ENCODE peak calls at places on chromosomes 4 and X, in six cellular contexts. C is GM23248; B is tibial artery; G is substantia nigra; R is SK-N-SH; A is CD8-positive, alpha-beta memory T cell. L is an unnamed sample.

GRCh38 chr4:12499693-12500092 is 984.4 kb downstream of the RAB28 start:
- DNase-seq in R (no peak), A (no peak), G (no peak), C (no peak), B (no peak), L (no peak)

GRCh38 chrX:93420635-93421034 is 252.7 kb downstream of the NAP1L3 start:
- DNase-seq in B (no peak), R (no peak), A (no peak), C (no peak), G (no peak), L (no peak)

GRCh38 chr4:8090312-8090711 is 68.3 kb downstream of the ABLIM2 start:
- DNase-seq in B (no peak), A (no peak), C (peak), G (no peak), R (no peak), L (no peak)

GRCh38 chr4:138602664-138603063 is 360.5 kb upstream of the SLC7A11 start:
- DNase-seq in B (no peak), A (no peak), C (no peak), R (no peak), G (no peak), L (no peak)

GRCh38 chr4:174332741-174333493 is 49.2 kb downstream of the CEP44 start:
- DNase-seq in R (no peak), C (no peak), B (no peak), G (no peak), A (no peak), L (no peak)

GRCh38 chr4:150327262-150327780 is 249.1 kb downstream of the DCLK2 start:
- DNase-seq in R (no peak), A (no peak), G (no peak), B (no peak), C (no peak), L (no peak)

GRCh38 chr4:153008578-153009199 is 72.6 kb downstream of the FHDC1 start:
- DNase-seq in C (no peak), A (no peak), R (no peak), G (no peak), B (no peak), L (no peak)

GRCh38 chrX:8743126-8743732 is 11.3 kb upstream of the ANOS1 start:
- DNase-seq in G (no peak), A (peak), R (peak), C (peak), B (peak), L (peak)

GRCh38 chr4:122041312-122041711 is 89.5 kb upstream of the TRPC3 start:
- DNase-seq in A (no peak), B (no peak), C (no peak), G (no peak), R (no peak), L (no peak)

GRCh38 chr4:2598661-2599654 is 62.5 kb downstream of the FAM193A start:
- DNase-seq in R (peak), C (peak), A (no peak), B (no peak), G (no peak), L (no peak)

GRCh38 chrX:7985568-7985967 is 58.4 kb upstream of the PNPLA4 start:
- DNase-seq in G (no peak), C (peak), R (no peak), A (no peak), B (no peak), L (no peak)

GRCh38 chr4:36099509-36099908 is 144.8 kb downstream of the ARAP2 start:
- DNase-seq in B (no peak), C (no peak), A (no peak), G (no peak), R (no peak), L (no peak)

GRCh38 chr4:150316332-150317205 is 238.3 kb downstream of the DCLK2 start:
- DNase-seq in R (no peak), G (no peak), A (no peak), C (peak), B (no peak), L (no peak)

GRCh38 chr4:152220201-152220666 is 315.7 kb downstream of the FBXW7 start:
- DNase-seq in C (peak), B (no peak), A (no peak), G (no peak), R (no peak), L (no peak)

GRCh38 chrX:103101280-103102042 is 8.5 kb upstream of the NXF3 start:
- DNase-seq in B (no peak), C (no peak), A (no peak), R (no peak), G (no peak), L (no peak)

GRCh38 chr4:158253350-158253980 is 43.2 kb downstream of the TMEM144 start:
- DNase-seq in A (no peak), C (peak), R (peak), B (peak), G (peak), L (no peak)

GRCh38 chrX:31236231-31236630 is 164.4 kb upstream of the FTHL17 start:
- DNase-seq in G (no peak), A (no peak), C (no peak), R (no peak), B (no peak), L (no peak)

GRCh38 chr4:18923496-18924161 is 902.1 kb upstream of the LCORL start:
- DNase-seq in C (no peak), A (no peak), R (no peak), B (no peak), G (no peak), L (no peak)

GRCh38 chr4:187204389-187204920 is 480.8 kb upstream of the FAT1 start:
- DNase-seq in A (no peak), C (no peak), R (no peak), B (no peak), G (no peak), L (no peak)

GRCh38 chr4:89249716-89250361 is 57.8 kb downstream of the GPRIN3 start:
- DNase-seq in B (no peak), R (no peak), C (no peak), A (no peak), G (no peak), L (peak)

GRCh38 chr4:21102667-21103066 is 402.4 kb downstream of the PACRGL start:
- DNase-seq in C (no peak), A (no peak), R (no peak), B (no peak), G (no peak), L (no peak)

GRCh38 chrX:666762-667161 is 36.2 kb downstream of the SHOX start:
- DNase-seq in B (no peak), A (no peak), G (no peak), R (no peak), C (no peak), L (no peak)

GRCh38 chrX:103215768-103216085 is 819 bp downstream of the BEX4 start:
- DNase-seq in A (no peak), C (no peak), R (peak), B (no peak), G (peak), L (no peak)

GRCh38 chr4:112321768-112322684 is 24.9 kb downstream of the ALPK1 start:
- DNase-seq in R (peak), A (peak), G (no peak), C (peak), B (peak), L (peak)

GRCh38 chr4:3487861-3488260 is 24.8 kb downstream of the DOK7 start:
- DNase-seq in G (no peak), C (no peak), A (no peak), R (no peak), B (no peak), L (no peak)

GRCh38 chr4:181821039-181822004 is 421.9 kb upstream of the TENM3 start:
- DNase-seq in C (peak), B (no peak), G (no peak), R (no peak), A (no peak), L (no peak)

GRCh38 chrX:110146521-110146920 is 143.6 kb downstream of the TMEM164 start:
- DNase-seq in A (peak), C (peak), G (no peak), B (peak), R (peak), L (no peak)

GRCh38 chr4:8153441-8153840 is 5.2 kb downstream of the ABLIM2 start:
- DNase-seq in G (no peak), R (no peak), C (no peak), A (no peak), B (no peak), L (peak)

GRCh38 chrX:40068048-40068447 is 29.7 kb downstream of the BCOR start:
- DNase-seq in C (peak), A (peak), R (no peak), B (no peak), G (no peak), L (no peak)

GRCh38 chr4:101271516-101271915 is 75.8 kb downstream of the PPP3CA start:
- DNase-seq in A (no peak), B (no peak), G (no peak), C (peak), R (no peak), L (no peak)

GRCh38 chrX:13837290-13837745 is 20.4 kb upstream of the GPM6B start:
- DNase-seq in B (no peak), R (no peak), C (no peak), G (peak), A (no peak), L (no peak)

GRCh38 chr4:114364857-114365256 is 233.8 kb upstream of the UGT8 start:
- DNase-seq in B (no peak), G (no peak), A (no peak), R (no peak), C (peak), L (no peak)

GRCh38 chr4:107896158-107896645 is 35.1 kb upstream of the CYP2U1 start:
- DNase-seq in G (no peak), C (peak), B (no peak), A (no peak), R (no peak), L (no peak)

GRCh38 chrX:45011131-45011530 is 138.1 kb downstream of the KDM6A start:
- DNase-seq in C (peak), A (no peak), R (no peak), B (no peak), G (no peak), L (no peak)

GRCh38 chrX:115491766-115492165 is 69.2 kb upstream of the PLS3 start:
- DNase-seq in B (no peak), C (peak), G (no peak), A (no peak), R (no peak), L (no peak)

GRCh38 chrX:148629435-148629834 is 129.0 kb downstream of the AFF2 start:
- DNase-seq in A (no peak), C (no peak), B (no peak), G (peak), R (no peak), L (no peak)

GRCh38 chrX:155435744-155436112 is 22.7 kb downstream of the F8A3 start:
- DNase-seq in R (no peak), B (no peak), A (no peak), C (no peak), G (no peak), L (peak)

GRCh38 chr4:143156853-143157252 is 27.9 kb upstream of the USP38 start:
- DNase-seq in B (no peak), C (no peak), R (no peak), G (no peak), A (no peak), L (no peak)
- H3K27ac ChIP-seq in B (no peak), C (no peak), R (no peak), G (no peak), A (no peak), L (no peak)

GRCh38 chr4:155761916-155762315 is 3.1 kb downstream of the GUCY1B1 start:
- DNase-seq in B (no peak), C (no peak), A (no peak), G (no peak), R (no peak), L (no peak)

GRCh38 chr4:155759372-155760252 is 791 bp downstream of the GUCY1B1 start:
- DNase-seq in G (peak), C (peak), A (no peak), B (peak), R (peak), L (peak)

GRCh38 chr4:155761047-155761446 is 2.2 kb downstream of the GUCY1B1 start:
- DNase-seq in R (no peak), G (no peak), C (no peak), A (no peak), B (no peak), L (no peak)

GRCh38 chr4:155758500-155759371 is at the start of gene GUCY1B1:
- DNase-seq in R (peak), B (peak), G (peak), C (peak), A (peak), L (peak)

DNA sequence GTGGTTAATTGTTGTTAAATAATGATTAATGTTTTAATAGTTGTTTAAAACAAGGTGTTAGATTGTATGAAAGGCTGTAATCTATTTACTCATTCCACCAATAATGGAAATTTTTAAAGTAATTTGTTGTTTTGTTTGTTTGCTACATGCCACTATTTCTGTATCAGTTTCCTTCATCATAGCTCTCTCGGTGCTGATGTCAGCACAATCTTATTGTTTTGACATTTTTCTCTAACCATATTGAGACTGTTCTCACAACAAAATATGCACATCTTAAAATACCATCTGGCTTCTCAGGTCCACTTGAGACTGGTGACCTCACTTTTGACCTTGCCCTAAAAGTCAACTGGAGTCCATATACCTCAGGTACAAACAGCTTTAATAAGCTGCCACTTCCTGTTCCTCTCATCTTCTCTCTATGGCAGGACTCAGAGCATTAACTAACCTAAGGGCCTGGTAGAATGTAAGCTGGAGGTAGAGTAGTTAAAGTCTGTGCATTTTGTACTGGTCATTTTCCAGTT is 1.0 kb upstream of the GUCY1B1 start:
- DNase-seq in B (no peak), G (no peak), C (no peak), A (no peak), R (no peak), L (no peak)
- H3K27ac ChIP-seq in B (peak), G (no peak), C (no peak), A (no peak), R (no peak), L (no peak)

GRCh38 chr4:173171098-173171497 is 2.5 kb downstream of the GALNT7 start:
- DNase-seq in R (peak), C (peak), G (no peak), B (no peak), A (no peak), L (no peak)

GRCh38 chr4:173168396-173169177 is at the start of gene GALNT7:
- DNase-seq in C (peak), B (peak), R (peak), A (peak), G (peak), L (peak)

GRCh38 chr4:173170210-173170778 is 1.7 kb downstream of the GALNT7 start:
- DNase-seq in B (no peak), R (no peak), C (no peak), A (no peak), G (no peak), L (no peak)

GRCh38 chr4:173169178-173169427 is 492 bp downstream of the GALNT7 start:
- DNase-seq in A (no peak), B (no peak), R (no peak), G (peak), C (no peak), L (no peak)

DNA sequence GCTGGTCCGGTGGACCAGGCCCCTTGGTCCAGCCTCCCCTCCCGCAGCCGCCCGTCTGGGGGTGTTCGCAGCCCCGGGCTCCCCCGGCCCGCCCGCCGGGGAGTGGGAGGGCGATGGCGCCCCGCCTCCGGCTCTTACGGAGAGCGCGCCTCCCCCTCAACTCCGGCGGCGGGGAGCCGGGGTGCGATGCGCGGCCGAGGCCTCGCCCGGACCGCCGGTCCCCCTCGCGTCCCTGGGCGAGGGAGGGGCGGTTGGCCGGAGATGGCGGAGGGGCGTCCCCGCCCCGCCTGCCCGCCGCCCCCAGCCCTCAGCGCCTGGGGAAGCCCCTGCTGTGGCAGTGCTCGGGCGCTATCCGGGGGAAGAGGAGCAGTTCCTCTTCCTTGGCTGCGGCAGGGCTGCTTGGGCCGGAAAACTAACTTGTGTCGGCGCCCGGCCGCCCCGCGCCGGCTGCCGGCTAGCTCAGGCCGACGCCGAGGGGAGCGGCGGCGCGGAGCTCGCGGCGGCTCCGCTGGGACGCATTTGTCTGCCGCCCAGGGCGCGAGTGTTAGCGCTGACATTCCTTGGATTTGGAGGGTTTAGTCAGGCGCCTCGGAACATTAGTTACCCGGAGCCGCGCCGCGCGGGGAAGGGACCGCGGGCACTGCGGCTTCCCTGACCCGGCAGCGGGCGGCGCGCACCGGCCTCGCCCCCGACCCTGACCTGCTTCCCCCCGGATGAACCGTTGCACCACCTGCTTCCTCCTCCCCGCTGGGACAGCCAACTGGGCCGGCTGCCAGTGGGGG is 1.0 kb downstream of the GALNT7 start:
- DNase-seq in C (peak), R (peak), A (peak), B (peak), G (peak), L (peak)
- H3K27ac ChIP-seq in C (peak), R (peak), A (peak), B (peak), G (peak), L (peak)

GRCh38 chrX:10496345-10496965 is 123.9 kb downstream of the MID1 start:
- DNase-seq in B (no peak), G (no peak), C (peak), R (peak), A (no peak), L (no peak)
- H3K27ac ChIP-seq in B (no peak), G (no peak), C (peak), R (peak), A (no peak), L (no peak)

GRCh38 chr4:37946503-37947179 is 13.6 kb upstream of the PTTG2 start:
- DNase-seq in G (no peak), A (no peak), C (no peak), B (peak), R (no peak), L (no peak)
- H3K27ac ChIP-seq in G (no peak), A (no peak), C (no peak), B (no peak), R (no peak), L (no peak)

DNA sequence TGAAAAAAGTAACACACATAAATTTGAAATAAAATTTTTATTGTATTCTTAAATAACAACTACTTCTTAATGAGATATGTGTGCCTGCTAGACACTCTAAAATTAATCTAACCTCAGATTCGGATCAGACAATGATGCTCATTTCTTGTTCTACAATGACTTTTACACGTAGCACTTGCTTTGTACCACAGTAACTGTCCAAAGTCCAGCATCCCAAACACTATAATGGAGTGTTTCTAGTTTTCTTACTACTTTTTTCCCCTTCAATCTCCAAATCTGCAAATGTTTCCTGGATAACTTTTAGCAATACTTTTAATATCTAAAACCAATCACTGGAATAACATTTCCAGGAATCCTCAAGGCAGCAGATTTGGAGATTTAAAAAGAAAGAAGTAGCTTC is 75.9 kb downstream of the ADGRA3 start:
- DNase-seq in B (no peak), A (no peak), G (no peak), R (no peak), C (no peak), L (no peak)
- H3K27ac ChIP-seq in B (no peak), A (no peak), G (no peak), R (no peak), C (no peak), L (no peak)

DNA sequence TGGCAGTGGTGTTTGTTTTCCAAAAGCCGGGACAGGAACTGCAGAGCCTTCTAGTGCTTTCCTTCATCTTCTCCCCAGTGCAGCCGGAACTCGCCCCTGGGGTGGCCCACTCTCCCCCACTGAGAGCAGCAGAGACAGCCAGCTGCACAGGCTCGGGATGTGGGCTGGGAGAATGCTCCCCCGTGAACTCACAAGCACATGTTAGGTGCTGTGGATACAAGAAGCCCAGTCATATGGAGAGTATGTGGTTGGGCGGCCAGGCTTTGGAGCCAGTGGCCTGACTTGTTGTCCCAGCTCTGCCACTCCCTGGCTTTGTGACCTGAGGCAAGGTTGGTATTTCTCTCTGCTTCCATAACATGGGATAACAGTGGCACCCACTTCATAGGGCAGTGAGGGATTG is 9.4 kb upstream of the KIAA0232 start:
- DNase-seq in A (no peak), C (peak), R (no peak), B (no peak), G (no peak), L (no peak)
- H3K27ac ChIP-seq in A (no peak), C (no peak), R (no peak), B (peak), G (no peak), L (peak)

GRCh38 chrX:153410328-153410727 is 944 bp upstream of the ZFP92 start:
- DNase-seq in R (no peak), A (no peak), G (no peak), B (no peak), C (no peak), L (peak)
- H3K27ac ChIP-seq in R (no peak), A (no peak), G (no peak), B (no peak), C (no peak), L (no peak)